ENCODE peak calls at places on chromosomes 5 and 9, in five cellular contexts. W, B, O, E and U are unnamed samples.
A peak's percentile ranks its signal among the peaks of the same experiment; 100 is the strongest.

GRCh38 chr5:67493676-67494075 is 297.1 kb upstream of the CD180 start:
- DNase-seq in B (peak; percentile 61), E (no peak), O (no peak), W (peak; percentile 26), U (peak; percentile 22)

GRCh38 chr5:79971156-79971555 is 19.9 kb downstream of the MTX3 start:
- DNase-seq in W (no peak), E (peak; percentile 88), B (no peak), O (peak; percentile 9), U (no peak)

GRCh38 chr5:78534148-78535009 is 114.2 kb downstream of the LHFPL2 start:
- DNase-seq in O (no peak), E (peak; percentile 72), B (peak; percentile 56), W (no peak), U (no peak)

GRCh38 chr9:76101472-76101871 is 211.0 kb downstream of the PCSK5 start:
- DNase-seq in O (no peak), B (no peak), W (no peak), E (no peak), U (no peak)

GRCh38 chr9:136725612-136726011 is 13.2 kb downstream of the DIPK1B start:
- DNase-seq in W (no peak), O (no peak), B (peak; percentile 57), E (peak; percentile 57), U (no peak)

GRCh38 chr9:116632990-116633441 is 54.1 kb upstream of the TRIM32 start:
- DNase-seq in W (no peak), O (no peak), B (no peak), E (peak; percentile 44), U (no peak)

GRCh38 chr5:31987985-31988710 is 186.0 kb downstream of the GOLPH3 start:
- DNase-seq in E (peak; percentile 97), B (no peak), W (peak; percentile 72), O (peak; percentile 75), U (no peak)

GRCh38 chr9:136964171-136964689 is 12.2 kb downstream of the LCN12 start:
- DNase-seq in O (no peak), B (no peak), W (no peak), E (no peak), U (no peak)

GRCh38 chr5:63570752-63571151 is 391.5 kb downstream of the HTR1A start:
- DNase-seq in O (no peak), E (no peak), W (no peak), B (peak; percentile 26), U (no peak)

GRCh38 chr9:134716067-134716466 is 74.5 kb downstream of the COL5A1 start:
- DNase-seq in B (peak; percentile 39), O (no peak), W (no peak), E (peak; percentile 11), U (no peak)

GRCh38 chr5:78550891-78551290 is 97.7 kb downstream of the LHFPL2 start:
- DNase-seq in O (no peak), W (no peak), E (peak; percentile 72), B (no peak), U (no peak)

GRCh38 chr9:129282308-129283211 is 104.5 kb upstream of the IER5L start:
- DNase-seq in W (no peak), E (no peak), B (no peak), O (no peak), U (no peak)

GRCh38 chr9:84379740-84380139 is 39.2 kb upstream of the SLC28A3 start:
- DNase-seq in B (no peak), E (no peak), O (peak; percentile 23), W (no peak), U (no peak)

GRCh38 chr9:82987370-82987769 is 75.6 kb downstream of the RASEF start:
- DNase-seq in W (no peak), O (no peak), B (no peak), E (no peak), U (no peak)

GRCh38 chr5:107806705-107807104 is 136.0 kb upstream of the EFNA5 start:
- DNase-seq in W (peak; percentile 48), O (peak; percentile 59), E (peak; percentile 80), B (no peak), U (no peak)

GRCh38 chr5:91018712-91019371 is 364.3 kb downstream of the ARRDC3 start:
- DNase-seq in O (no peak), E (no peak), W (no peak), B (no peak), U (no peak)

GRCh38 chr9:26326473-26327044 is 566.0 kb downstream of the CAAP1 start:
- DNase-seq in E (peak; percentile 81), B (peak; percentile 49), W (peak; percentile 72), O (peak; percentile 60), U (peak; percentile 55)

GRCh38 chr5:23840083-23840482 is 332.7 kb downstream of the PRDM9 start:
- DNase-seq in O (no peak), E (no peak), B (no peak), W (no peak), U (no peak)

GRCh38 chr5:133265720-133266575 is 214.1 kb downstream of the HSPA4 start:
- DNase-seq in O (no peak), W (no peak), B (no peak), E (no peak), U (no peak)

GRCh38 chr5:179309751-179310320 is 35.4 kb downstream of the ADAMTS2 start:
- DNase-seq in O (no peak), W (no peak), B (no peak), E (no peak), U (no peak)

GRCh38 chr5:6637590-6637989 is 4.3 kb downstream of the SRD5A1 start:
- DNase-seq in W (no peak), E (no peak), B (no peak), O (no peak), U (no peak)

GRCh38 chr5:305459-305858 is 16.1 kb upstream of the AHRR start:
- DNase-seq in W (no peak), B (no peak), E (no peak), O (no peak), U (no peak)

GRCh38 chr9:122213589-122214413 is 15.0 kb downstream of the LHX6 start:
- DNase-seq in W (peak; percentile 70), B (peak; percentile 95), O (no peak), E (no peak), U (peak; percentile 28)

GRCh38 chr5:142474426-142474825 is 149.6 kb upstream of the SPRY4 start:
- DNase-seq in E (no peak), O (no peak), W (no peak), B (no peak), U (no peak)

GRCh38 chr5:87437724-87438123 is 25.0 kb upstream of the CCNH start:
- DNase-seq in O (no peak), W (no peak), E (no peak), B (no peak), U (no peak)

GRCh38 chr9:113578877-113579269 is 115.3 kb downstream of the RGS3 start:
- DNase-seq in B (no peak), O (peak; percentile 91), E (peak; percentile 97), W (peak; percentile 65), U (peak; percentile 73)

GRCh38 chr5:118314936-118315335 is 673.4 kb downstream of the DTWD2 start:
- DNase-seq in W (no peak), O (no peak), E (no peak), B (no peak), U (no peak)

GRCh38 chr5:78341445-78341844 is 19.0 kb upstream of the SCAMP1 start:
- DNase-seq in B (no peak), E (no peak), O (no peak), W (no peak), U (no peak)

GRCh38 chr5:72387985-72388384 is 67.8 kb downstream of the PTCD2 start:
- DNase-seq in O (peak; percentile 51), W (peak; percentile 69), B (no peak), E (peak; percentile 88), U (no peak)

GRCh38 chr5:102865171-102865509 is 110.0 kb downstream of the PAM start:
- DNase-seq in B (no peak), E (peak; percentile 41), O (no peak), W (no peak), U (no peak)

GRCh38 chr5:143673676-143674468 is 138.1 kb upstream of the HMHB1 start:
- DNase-seq in W (peak; percentile 75), B (no peak), O (no peak), E (no peak), U (no peak)

GRCh38 chr5:11791777-11792176 is 112.5 kb downstream of the CTNND2 start:
- DNase-seq in E (no peak), W (no peak), O (peak; percentile 35), B (no peak), U (no peak)

GRCh38 chr9:33418090-33418489 is 15.7 kb upstream of the AQP7 start:
- DNase-seq in O (no peak), E (no peak), W (no peak), B (no peak), U (no peak)
- H3K4me3 ChIP-seq in O (no peak overlapping the region), E (no peak overlapping the region), W (no peak overlapping the region), B (no peak overlapping the region), U (no peak overlapping the region)

DNA sequence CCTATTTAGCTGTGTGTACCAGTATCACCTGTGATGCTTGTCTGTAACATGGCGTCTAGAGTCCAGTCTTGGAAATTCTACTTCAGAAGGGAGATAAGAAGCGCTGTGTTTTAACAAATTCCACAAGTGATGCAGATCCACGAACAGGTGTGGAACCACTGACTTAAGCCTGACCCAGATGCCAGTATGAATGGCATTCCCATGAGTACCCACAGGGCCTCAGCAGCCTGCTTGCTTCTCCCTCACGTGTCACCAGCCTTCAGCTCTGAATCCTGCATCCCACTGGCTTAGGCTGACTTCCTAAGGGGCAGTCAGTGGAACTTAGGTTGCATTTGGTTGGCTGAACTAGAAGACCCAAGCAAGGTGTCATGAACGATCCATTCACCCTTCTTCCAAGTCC is 8.5 kb upstream of the DENND1A start:
- DNase-seq in W (no peak), E (no peak), B (no peak), O (no peak), U (no peak)
- H3K4me3 ChIP-seq in W (no peak overlapping the region), E (no peak overlapping the region), B (no peak overlapping the region), O (no peak overlapping the region), U (no peak overlapping the region)

DNA sequence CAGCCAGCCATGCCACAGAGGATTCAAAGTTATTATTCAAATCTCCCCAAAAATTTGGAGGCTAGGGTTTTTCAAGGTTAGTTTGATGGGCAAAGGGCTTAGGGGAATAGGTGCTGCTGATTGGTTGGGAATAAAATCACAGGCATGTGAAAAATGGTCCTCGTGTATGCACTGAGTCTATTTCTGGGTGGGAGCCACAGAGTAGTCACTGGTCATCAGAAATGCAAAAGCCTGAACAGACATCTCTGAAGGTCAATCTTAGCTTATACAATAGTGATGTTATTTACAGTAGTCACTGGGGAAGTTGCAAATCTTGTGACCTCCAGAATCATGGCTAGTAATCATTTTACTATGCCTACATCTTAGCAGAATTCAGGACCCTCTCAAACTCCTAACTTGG is 1.3 kb downstream of the IL33 start:
- DNase-seq in W (no peak), O (no peak), B (no peak), E (no peak), U (no peak)
- H3K4me3 ChIP-seq in W (no peak overlapping the region), O (no peak overlapping the region), B (no peak overlapping the region), E (no peak overlapping the region), U (no peak overlapping the region)

GRCh38 chr5:1641560-1642166 is 117.9 kb upstream of the LPCAT1 start:
- DNase-seq in O (peak; percentile 85), W (peak; percentile 91), E (peak; percentile 84), B (peak; percentile 76), U (peak; percentile 83)
- H3K4me3 ChIP-seq in O (no peak overlapping the region), W (no peak overlapping the region), E (no peak overlapping the region), B (no peak overlapping the region), U (no peak overlapping the region)